ENCODE peak calls at places on chromosomes 13 and 19, in eight cellular contexts. U is Peyer's patch, D is A549, N is K562, C is ovary, O is HepG2, F is IMR-90, S is stomach. A is an unnamed sample.

GRCh38 chr19:27997069-27997468 is 1215.9 kb downstream of the UQCRFS1 start:
- DNase-seq in D (no peak), C (no peak), S (no peak), U (no peak), O (no peak), N (no peak), F (no peak), A (no peak)

GRCh38 chr19:1245884-1246816 is 2.2 kb upstream of the MIDN start:
- DNase-seq in C (peak; percentile 79), U (peak; percentile 93), S (peak; percentile 69), D (no peak), F (no peak), N (no peak), O (peak; percentile 88), A (peak; percentile 95)

GRCh38 chr13:35157143-35157755 is 215.2 kb downstream of the NBEA start:
- DNase-seq in F (peak; percentile 50), O (peak; percentile 31), C (no peak), D (peak; percentile 56), N (peak; percentile 34), U (peak; percentile 49), S (no peak), A (peak; percentile 31)

GRCh38 chr13:27354379-27354778 is 70.0 kb upstream of the GTF3A start:
- DNase-seq in F (peak; percentile 77), N (no peak), S (no peak), C (no peak), D (no peak), U (no peak), O (no peak), A (no peak)

GRCh38 chr19:4713384-4713951 is 10.2 kb downstream of the DPP9 start:
- DNase-seq in U (peak; percentile 92), C (no peak), D (peak; percentile 94), N (no peak), O (no peak), F (peak; percentile 97), S (peak; percentile 96), A (peak; percentile 96)

GRCh38 chr13:29924482-29924884 is 74.1 kb upstream of the UBL3 start:
- DNase-seq in C (peak; percentile 20), O (peak; percentile 44), F (peak; percentile 86), U (no peak), N (no peak), S (no peak), D (peak; percentile 64), A (no peak)

GRCh38 chr19:4974855-4975469 is 6.0 kb downstream of the KDM4B start:
- DNase-seq in U (no peak), D (no peak), F (no peak), S (no peak), O (no peak), N (no peak), C (no peak), A (no peak)

GRCh38 chr13:31236211-31236786 is 36.5 kb downstream of the B3GLCT start:
- DNase-seq in O (peak; percentile 31), U (no peak), D (peak; percentile 26), C (no peak), F (peak; percentile 54), S (no peak), N (peak; percentile 25), A (no peak)

GRCh38 chr19:1567848-1568227 is 287 bp downstream of the MEX3D start:
- DNase-seq in S (no peak), D (no peak), O (no peak), C (peak; percentile 51), F (no peak), U (no peak), N (peak; percentile 29), A (no peak)

GRCh38 chr13:66689037-66689619 is 541.0 kb downstream of the PCDH9 start:
- DNase-seq in C (no peak), O (no peak), D (peak; percentile 14), S (no peak), U (no peak), F (no peak), N (no peak), A (no peak)

GRCh38 chr19:17488593-17489391 is 18.5 kb downstream of the SLC27A1 start:
- DNase-seq in F (no peak), C (no peak), N (peak; percentile 95), D (peak; percentile 66), O (peak; percentile 88), S (peak; percentile 92), U (peak; percentile 93), A (peak; percentile 92)

GRCh38 chr13:89748716-89749115 is 1598.8 kb upstream of the MIR17HG start:
- DNase-seq in U (no peak), O (no peak), F (no peak), C (no peak), S (no peak), N (no peak), D (no peak), A (no peak)

GRCh38 chr13:37486171-37486661 is 112.4 kb downstream of the POSTN start:
- DNase-seq in O (no peak), D (no peak), S (no peak), N (no peak), C (no peak), F (no peak), U (no peak), A (no peak)

GRCh38 chr13:89925107-89925506 is 1422.4 kb upstream of the MIR17HG start:
- DNase-seq in S (no peak), O (peak; percentile 32), N (peak; percentile 30), F (peak; percentile 2), U (no peak), D (peak; percentile 30), C (no peak), A (no peak)

DNA sequence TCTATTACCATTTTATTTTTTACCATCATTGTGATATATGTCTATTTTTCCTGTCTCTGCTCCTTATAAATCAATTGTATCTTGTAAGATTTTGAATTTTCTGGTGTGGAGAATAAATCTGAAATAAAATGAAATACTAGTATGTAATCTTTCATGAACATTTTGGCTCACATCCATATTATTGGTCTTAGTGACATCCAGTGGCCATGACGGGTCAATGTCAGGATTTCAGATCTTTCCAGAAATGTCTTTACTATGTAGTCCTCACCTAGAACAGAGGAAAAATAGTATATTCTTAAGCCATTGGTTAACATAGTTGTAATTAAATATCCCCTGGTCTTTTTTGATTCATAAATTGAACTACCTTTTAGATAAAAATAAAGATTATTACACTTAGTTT is 109.8 kb upstream of the GPC6 start:
- DNase-seq in C (no peak), O (peak; percentile 4), U (no peak), S (no peak), F (no peak), N (no peak), D (no peak), A (no peak)
- TF ChIP-seq CTCF in C (no peak), O (peak; percentile 17), U (no peak), S (no peak), F (no peak), N (no peak), D (no peak), A (no peak)

GRCh38 chr19:6737284-6737872 is at the start of gene GPR108:
- DNase-seq in U (peak; percentile 100), O (peak; percentile 100), D (peak; percentile 99), N (peak; percentile 100), C (peak; percentile 99), S (peak; percentile 99), F (peak; percentile 100), A (peak; percentile 100)

GRCh38 chr19:6735181-6735891 is 2.0 kb downstream of the GPR108 start:
- DNase-seq in U (no peak), F (no peak), D (no peak), O (no peak), S (no peak), C (peak; percentile 39), N (no peak), A (no peak)

GRCh38 chr19:6737873-6738725 is 719 bp upstream of the GPR108 start:
- DNase-seq in U (peak; percentile 98), C (peak; percentile 94), S (peak; percentile 99), N (peak; percentile 88), F (peak; percentile 80), O (peak; percentile 87), D (peak; percentile 84), A (peak; percentile 83)

GRCh38 chr19:6736917-6737283 is 480 bp downstream of the GPR108 start:
- DNase-seq in S (no peak), U (no peak), O (no peak), C (no peak), N (no peak), F (no peak), D (no peak), A (no peak)

GRCh38 chr19:6736169-6736916 is 1.0 kb downstream of the GPR108 start:
- DNase-seq in N (peak; percentile 92), S (peak; percentile 75), F (peak; percentile 87), U (peak; percentile 91), D (peak; percentile 87), C (peak; percentile 82), O (peak; percentile 81), A (peak; percentile 77)
- TF ChIP-seq POLR2A in N (peak; percentile 71), S (no peak), F (peak; percentile 49), U (no peak), D (peak; percentile 15), C (peak; percentile 54), O (peak; percentile 21), A (no peak)

DNA sequence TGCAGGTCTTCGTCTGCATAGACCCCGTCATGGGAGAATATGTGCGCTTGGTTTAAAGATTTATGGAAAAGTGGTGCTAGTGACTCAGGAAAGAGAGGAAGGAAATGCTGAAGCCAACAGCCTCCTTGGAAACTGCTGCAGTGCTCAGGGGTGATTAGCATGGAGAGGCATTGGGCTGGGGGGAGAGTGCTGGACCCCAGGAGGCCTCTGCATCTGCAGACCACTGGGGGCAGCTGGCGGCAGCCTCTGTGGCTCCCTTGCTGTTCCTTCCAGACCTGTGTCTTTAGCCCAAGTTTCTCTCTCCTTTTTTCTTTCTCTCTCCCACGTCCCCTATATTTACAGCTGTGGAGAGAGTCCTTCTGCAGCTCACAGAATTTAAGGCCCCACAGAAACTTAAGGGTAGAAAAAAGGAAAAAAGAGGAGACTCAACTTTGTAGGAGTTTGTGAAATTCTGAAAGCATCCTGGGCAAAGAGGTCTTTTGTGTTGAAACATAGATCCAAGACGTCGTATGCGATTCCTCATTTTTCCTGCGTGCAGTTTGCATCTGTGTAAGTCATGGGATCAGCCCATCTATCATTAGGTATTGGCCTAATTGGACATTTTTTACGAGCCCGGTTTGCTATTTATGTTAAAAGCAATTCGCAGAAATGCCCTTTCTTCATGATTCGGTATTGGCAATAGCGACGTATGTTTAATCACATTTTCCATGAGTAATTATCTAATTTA is 116.2 kb upstream of the ZNF536 start:
- DNase-seq in C (no peak), U (no peak), O (no peak), N (no peak), D (no peak), F (no peak), S (no peak), A (peak; percentile 23)
- TF ChIP-seq CTCF in C (no peak), U (no peak), O (no peak), N (no peak), D (no peak), F (no peak), S (no peak), A (no peak)

GRCh38 chr19:55391191-55391670 is 5.5 kb downstream of the RPL28 start:
- DNase-seq in D (no peak), U (no peak), N (no peak), S (no peak), O (no peak), C (no peak), F (no peak), A (no peak)

GRCh38 chr19:55392820-55393219 is 7.1 kb downstream of the RPL28 start:
- DNase-seq in F (no peak), O (no peak), N (no peak), U (no peak), S (no peak), C (no peak), D (no peak), A (no peak)

GRCh38 chr19:55391702-55392615 is 6.2 kb downstream of the RPL28 start:
- DNase-seq in D (no peak), C (no peak), U (no peak), F (peak; percentile 77), N (no peak), O (no peak), S (no peak), A (no peak)

GRCh38 chr19:55389386-55390317 is 3.9 kb downstream of the RPL28 start:
- DNase-seq in N (no peak), D (no peak), O (no peak), S (no peak), F (no peak), U (no peak), C (no peak), A (no peak)

GRCh38 chr19:55390461-55390880 is 4.7 kb downstream of the RPL28 start:
- DNase-seq in N (peak; percentile 83), C (no peak), F (no peak), S (no peak), D (no peak), U (no peak), O (no peak), A (no peak)
- TF ChIP-seq POLR2A in N (peak; percentile 21), C (no peak), F (no peak), S (no peak), D (no peak), U (no peak), O (no peak), A (no peak)